ENCODE peak calls at places on chromosomes 13 and 19, in five cellular contexts. P is CD4-positive, alpha-beta memory T cell; Q is RWPE1; R is dorsolateral prefrontal cortex; E is DND-41. A is an unnamed sample.

GRCh38 chr13:103859952-103860351 is 793.7 kb upstream of the SLC10A2 start:
- DNase-seq in Q (no peak), P (no peak), E (no peak), R (no peak), A (no peak)

GRCh38 chr19:5152013-5152763 is 183.3 kb downstream of the KDM4B start:
- DNase-seq in R (no peak), Q (no peak), E (no peak), P (no peak), A (no peak)

GRCh38 chr19:18208098-18208951 is 4.5 kb upstream of the RAB3A start:
- DNase-seq in Q (no peak), E (peak; percentile 55), P (peak; percentile 53), R (no peak), A (peak; percentile 39)

GRCh38 chr19:52734340-52734892 is 428 bp downstream of the ZNF611 start:
- DNase-seq in P (no peak), R (peak; percentile 46), E (peak; percentile 37), Q (peak; percentile 20), A (no peak)

GRCh38 chr19:29544656-29545360 is 19.0 kb downstream of the VSTM2B start:
- DNase-seq in Q (no peak), P (no peak), E (no peak), R (peak; percentile 23), A (no peak)

GRCh38 chr19:37148214-37148613 is 24.3 kb downstream of the ZNF585A start:
- DNase-seq in E (no peak), Q (no peak), P (no peak), R (no peak), A (no peak)

GRCh38 chr19:13881231-13881691 is 4.3 kb downstream of the NANOS3 start:
- DNase-seq in P (no peak), E (peak; percentile 83), Q (no peak), R (no peak), A (no peak)

GRCh38 chr13:80901111-80902014 is 560.4 kb upstream of the SPRY2 start:
- DNase-seq in Q (no peak), P (no peak), E (no peak), R (no peak), A (no peak)

GRCh38 chr19:16397791-16398529 is 73.3 kb downstream of the KLF2 start:
- DNase-seq in E (no peak), R (no peak), Q (no peak), P (no peak), A (no peak)

GRCh38 chr13:40024578-40024952 is 369.1 kb downstream of the COG6 start:
- DNase-seq in P (no peak), E (no peak), Q (no peak), R (no peak), A (no peak)

GRCh38 chr19:648305-648704 is 8.6 kb downstream of the FGF22 start:
- DNase-seq in E (no peak), Q (no peak), R (no peak), P (no peak), A (no peak)

GRCh38 chr13:100382787-100383186 is 205.8 kb downstream of the GGACT start:
- DNase-seq in P (no peak), Q (no peak), R (no peak), E (no peak), A (no peak)

GRCh38 chr13:45142440-45143345 is 22.4 kb downstream of the GTF2F2 start:
- DNase-seq in Q (peak; percentile 64), E (no peak), R (no peak), P (no peak), A (no peak)

GRCh38 chr13:84645196-84646071 is 763.2 kb upstream of the SLITRK1 start:
- DNase-seq in R (no peak), Q (no peak), P (no peak), E (no peak), A (no peak)

DNA sequence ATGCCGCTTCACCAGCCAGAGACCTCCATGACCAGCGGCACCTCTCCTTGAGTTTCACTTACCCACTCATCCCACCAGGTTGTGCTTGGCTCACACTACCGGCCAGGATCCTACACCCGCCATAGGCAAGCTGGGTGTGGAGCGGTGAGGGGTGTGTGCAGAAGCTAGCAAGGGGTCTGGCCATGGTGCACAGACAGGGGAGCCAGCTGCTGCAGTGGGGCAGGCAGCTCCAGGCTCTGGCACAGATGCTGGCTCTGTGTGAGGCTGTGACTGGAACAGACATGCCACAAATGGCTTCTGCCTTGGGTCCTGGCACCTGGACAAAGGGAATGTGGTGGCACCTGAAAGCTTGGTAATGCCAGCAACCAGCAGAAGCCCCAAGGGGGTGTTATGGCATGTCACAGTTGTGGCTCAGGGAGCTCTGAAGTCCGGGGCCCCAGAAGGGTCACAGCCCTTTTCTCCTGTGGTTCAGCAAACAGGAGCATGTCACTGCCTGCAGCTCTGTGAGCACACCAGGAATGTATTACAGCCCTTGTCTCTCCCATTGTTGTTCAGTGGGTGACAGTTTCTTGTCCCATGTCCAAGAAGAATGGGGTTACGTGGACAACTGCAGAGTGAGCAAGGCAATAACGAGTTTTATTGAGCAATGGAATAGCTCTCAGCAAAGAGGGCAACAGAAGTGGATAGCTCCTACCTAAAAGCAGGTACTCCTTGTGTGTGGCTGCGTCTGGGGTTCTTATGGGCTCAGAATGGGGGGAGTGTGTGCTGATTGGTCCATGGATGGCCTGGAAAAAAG is 2791.0 kb upstream of the PCDH20 start:
- DNase-seq in R (no peak), Q (no peak), E (no peak), P (no peak), A (no peak)
- H3K27ac ChIP-seq in R (no peak overlapping the region), Q (no peak overlapping the region), E (no peak overlapping the region), P (no peak overlapping the region), A (no peak overlapping the region)

GRCh38 chr13:99331881-99332293 is 24.7 kb upstream of the GPR183 start:
- DNase-seq in E (no peak), R (no peak), Q (no peak), P (no peak), A (no peak)
- H3K27ac ChIP-seq in E (no peak overlapping the region), R (no peak overlapping the region), Q (no peak overlapping the region), P (no peak overlapping the region), A (no peak overlapping the region)

GRCh38 chr19:4119763-4120162 is 4.2 kb downstream of the MAP2K2 start:
- DNase-seq in P (no peak), Q (no peak), E (no peak), R (no peak), A (no peak)
- H3K27ac ChIP-seq in P (no peak overlapping the region), Q (peak overlapping the region; percentile 50), E (no peak overlapping the region), R (no peak overlapping the region), A (no peak overlapping the region)

DNA sequence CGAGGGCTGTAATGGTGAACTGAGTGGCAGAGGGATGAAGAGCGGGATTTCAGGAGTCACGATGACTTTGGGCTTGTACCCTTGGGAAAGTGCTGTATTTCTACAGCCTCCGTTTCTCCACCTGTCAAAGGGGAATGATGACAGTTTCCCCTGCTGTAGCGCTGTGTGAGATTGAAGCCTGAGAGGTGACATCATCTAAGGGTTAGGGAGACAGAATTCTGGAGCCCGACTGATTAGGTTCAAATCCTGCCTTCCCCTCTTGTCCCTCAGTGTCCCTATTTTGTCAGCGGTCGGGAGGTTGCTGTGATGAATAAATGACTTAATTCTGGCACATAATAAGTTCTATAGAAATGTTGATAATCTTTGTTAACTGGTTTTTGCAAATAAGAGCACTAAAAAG is 693 bp downstream of the MRPL4 start:
- DNase-seq in Q (no peak), R (no peak), E (no peak), P (no peak), A (no peak)
- H3K27ac ChIP-seq in Q (peak overlapping the region; percentile 79), R (no peak overlapping the region), E (peak overlapping the region; percentile 81), P (peak overlapping the region; percentile 67), A (no peak overlapping the region)

GRCh38 chr19:15196683-15197005 is 4.2 kb downstream of the NOTCH3 start:
- DNase-seq in P (no peak), Q (no peak), R (no peak), E (no peak), A (no peak)
- H3K27ac ChIP-seq in P (no peak overlapping the region), Q (peak overlapping the region; percentile 92), R (no peak overlapping the region), E (peak overlapping the region; percentile 90), A (peak overlapping the region; percentile 26)

GRCh38 chr19:49849433-49850220 is 1.3 kb upstream of the PTOV1 start:
- DNase-seq in Q (no peak), R (no peak), P (no peak), E (no peak), A (no peak)
- H3K27ac ChIP-seq in Q (peak overlapping the region; percentile 97), R (no peak overlapping the region), P (peak overlapping the region; percentile 98), E (peak overlapping the region; percentile 80), A (peak overlapping the region; percentile 100)